ENCODE peak calls at places on chromosomes 5 and 9, in eight cellular contexts. One of them, this sample, is unnamed.

GRCh38 chr9:68540712-68541535 is at the start of gene TMEM252:
- DNase-seq in activated CD4-positive, alpha-beta T cell treated with anti-CD3 and anti-CD28 coated beads, Interleukin-2, amount 10 ng/mL, durations not matched to agents 7 days and 5 days: no peak
- DNase-seq in iPS-NIHi11: no peak
- DNase-seq in NCI-H187: no peak
- DNase-seq in H9: no peak
- DNase-seq in foreskin keratinocyte: no peak
- DNase-seq in HFFc6: no peak
- DNase-seq in activated T-helper 1 cell treated with anti-CD3 and anti-CD28 coated beads, Interleukin-12 subunit alpha, Interleukin-12 subunit beta, Interleukin-2, Interleukin-4 antibody, amounts not matched to agents 30 ng/mL and 10 ng/mL and 1 ng/mL, durations not matched to agents 14 hours and 24 hours and 36 hours: no peak
- DNase-seq in this sample: no peak

GRCh38 chr5:95904827-95905226 is 56.8 kb downstream of the ELL2 start:
- DNase-seq in activated CD4-positive, alpha-beta T cell treated with anti-CD3 and anti-CD28 coated beads, Interleukin-2, amount 10 ng/mL, durations not matched to agents 7 days and 5 days: no peak
- DNase-seq in iPS-NIHi11: no peak
- DNase-seq in NCI-H187: no peak
- DNase-seq in H9: no peak
- DNase-seq in foreskin keratinocyte: no peak
- DNase-seq in HFFc6: no peak
- DNase-seq in activated T-helper 1 cell treated with anti-CD3 and anti-CD28 coated beads, Interleukin-12 subunit alpha, Interleukin-12 subunit beta, Interleukin-2, Interleukin-4 antibody, amounts not matched to agents 30 ng/mL and 10 ng/mL and 1 ng/mL, durations not matched to agents 14 hours and 24 hours and 36 hours: no peak
- DNase-seq in this sample: no peak

GRCh38 chr5:176875783-176876505 is 23.2 kb downstream of the HK3 start:
- DNase-seq in activated CD4-positive, alpha-beta T cell treated with anti-CD3 and anti-CD28 coated beads, Interleukin-2, amount 10 ng/mL, durations not matched to agents 7 days and 5 days: no peak
- DNase-seq in iPS-NIHi11: no peak
- DNase-seq in NCI-H187: no peak
- DNase-seq in H9: no peak
- DNase-seq in foreskin keratinocyte: no peak
- DNase-seq in HFFc6: no peak
- DNase-seq in activated T-helper 1 cell treated with anti-CD3 and anti-CD28 coated beads, Interleukin-12 subunit alpha, Interleukin-12 subunit beta, Interleukin-2, Interleukin-4 antibody, amounts not matched to agents 30 ng/mL and 10 ng/mL and 1 ng/mL, durations not matched to agents 14 hours and 24 hours and 36 hours: no peak
- DNase-seq in this sample: no peak

GRCh38 chr5:32501623-32502022 is 57.1 kb upstream of the ZFR start:
- DNase-seq in activated CD4-positive, alpha-beta T cell treated with anti-CD3 and anti-CD28 coated beads, Interleukin-2, amount 10 ng/mL, durations not matched to agents 7 days and 5 days: no peak
- DNase-seq in iPS-NIHi11: no peak
- DNase-seq in NCI-H187: no peak
- DNase-seq in H9: no peak
- DNase-seq in foreskin keratinocyte: no peak
- DNase-seq in HFFc6: no peak
- DNase-seq in activated T-helper 1 cell treated with anti-CD3 and anti-CD28 coated beads, Interleukin-12 subunit alpha, Interleukin-12 subunit beta, Interleukin-2, Interleukin-4 antibody, amounts not matched to agents 30 ng/mL and 10 ng/mL and 1 ng/mL, durations not matched to agents 14 hours and 24 hours and 36 hours: no peak
- DNase-seq in this sample: no peak

GRCh38 chr9:6739218-6739617 is 18.6 kb upstream of the KDM4C start:
- DNase-seq in activated CD4-positive, alpha-beta T cell treated with anti-CD3 and anti-CD28 coated beads, Interleukin-2, amount 10 ng/mL, durations not matched to agents 7 days and 5 days: no peak
- DNase-seq in iPS-NIHi11: peak
- DNase-seq in NCI-H187: no peak
- DNase-seq in H9: no peak
- DNase-seq in foreskin keratinocyte: peak
- DNase-seq in HFFc6: peak
- DNase-seq in activated T-helper 1 cell treated with anti-CD3 and anti-CD28 coated beads, Interleukin-12 subunit alpha, Interleukin-12 subunit beta, Interleukin-2, Interleukin-4 antibody, amounts not matched to agents 30 ng/mL and 10 ng/mL and 1 ng/mL, durations not matched to agents 14 hours and 24 hours and 36 hours: no peak
- DNase-seq in this sample: no peak

GRCh38 chr5:132629230-132629944 is 28.6 kb upstream of the IL13 start:
- DNase-seq in activated CD4-positive, alpha-beta T cell treated with anti-CD3 and anti-CD28 coated beads, Interleukin-2, amount 10 ng/mL, durations not matched to agents 7 days and 5 days: no peak
- DNase-seq in iPS-NIHi11: no peak
- DNase-seq in NCI-H187: no peak
- DNase-seq in H9: no peak
- DNase-seq in foreskin keratinocyte: no peak
- DNase-seq in HFFc6: no peak
- DNase-seq in activated T-helper 1 cell treated with anti-CD3 and anti-CD28 coated beads, Interleukin-12 subunit alpha, Interleukin-12 subunit beta, Interleukin-2, Interleukin-4 antibody, amounts not matched to agents 30 ng/mL and 10 ng/mL and 1 ng/mL, durations not matched to agents 14 hours and 24 hours and 36 hours: no peak
- DNase-seq in this sample: no peak

GRCh38 chr5:94517490-94518108 is 100.8 kb downstream of the KIAA0825 start:
- DNase-seq in activated CD4-positive, alpha-beta T cell treated with anti-CD3 and anti-CD28 coated beads, Interleukin-2, amount 10 ng/mL, durations not matched to agents 7 days and 5 days: no peak
- DNase-seq in iPS-NIHi11: no peak
- DNase-seq in NCI-H187: no peak
- DNase-seq in H9: no peak
- DNase-seq in foreskin keratinocyte: no peak
- DNase-seq in HFFc6: no peak
- DNase-seq in activated T-helper 1 cell treated with anti-CD3 and anti-CD28 coated beads, Interleukin-12 subunit alpha, Interleukin-12 subunit beta, Interleukin-2, Interleukin-4 antibody, amounts not matched to agents 30 ng/mL and 10 ng/mL and 1 ng/mL, durations not matched to agents 14 hours and 24 hours and 36 hours: no peak
- DNase-seq in this sample: no peak

GRCh38 chr5:137629646-137630045 is 106.2 kb downstream of the KLHL3 start:
- DNase-seq in activated CD4-positive, alpha-beta T cell treated with anti-CD3 and anti-CD28 coated beads, Interleukin-2, amount 10 ng/mL, durations not matched to agents 7 days and 5 days: peak
- DNase-seq in iPS-NIHi11: peak
- DNase-seq in NCI-H187: peak
- DNase-seq in H9: peak
- DNase-seq in foreskin keratinocyte: peak
- DNase-seq in HFFc6: peak
- DNase-seq in activated T-helper 1 cell treated with anti-CD3 and anti-CD28 coated beads, Interleukin-12 subunit alpha, Interleukin-12 subunit beta, Interleukin-2, Interleukin-4 antibody, amounts not matched to agents 30 ng/mL and 10 ng/mL and 1 ng/mL, durations not matched to agents 14 hours and 24 hours and 36 hours: no peak
- DNase-seq in this sample: no peak

GRCh38 chr5:177040814-177041410 is 18.4 kb downstream of the ZNF346 start:
- DNase-seq in activated CD4-positive, alpha-beta T cell treated with anti-CD3 and anti-CD28 coated beads, Interleukin-2, amount 10 ng/mL, durations not matched to agents 7 days and 5 days: no peak
- DNase-seq in iPS-NIHi11: no peak
- DNase-seq in NCI-H187: no peak
- DNase-seq in H9: no peak
- DNase-seq in foreskin keratinocyte: peak
- DNase-seq in HFFc6: peak
- DNase-seq in activated T-helper 1 cell treated with anti-CD3 and anti-CD28 coated beads, Interleukin-12 subunit alpha, Interleukin-12 subunit beta, Interleukin-2, Interleukin-4 antibody, amounts not matched to agents 30 ng/mL and 10 ng/mL and 1 ng/mL, durations not matched to agents 14 hours and 24 hours and 36 hours: no peak
- DNase-seq in this sample: no peak

GRCh38 chr9:126499005-126499910 is 114.5 kb upstream of the LMX1B start:
- DNase-seq in activated CD4-positive, alpha-beta T cell treated with anti-CD3 and anti-CD28 coated beads, Interleukin-2, amount 10 ng/mL, durations not matched to agents 7 days and 5 days: peak
- DNase-seq in iPS-NIHi11: peak
- DNase-seq in NCI-H187: no peak
- DNase-seq in H9: peak
- DNase-seq in foreskin keratinocyte: peak
- DNase-seq in HFFc6: no peak
- DNase-seq in activated T-helper 1 cell treated with anti-CD3 and anti-CD28 coated beads, Interleukin-12 subunit alpha, Interleukin-12 subunit beta, Interleukin-2, Interleukin-4 antibody, amounts not matched to agents 30 ng/mL and 10 ng/mL and 1 ng/mL, durations not matched to agents 14 hours and 24 hours and 36 hours: peak
- DNase-seq in this sample: no peak

GRCh38 chr9:80556631-80557030 is 984.9 kb downstream of the TLE4 start:
- DNase-seq in activated CD4-positive, alpha-beta T cell treated with anti-CD3 and anti-CD28 coated beads, Interleukin-2, amount 10 ng/mL, durations not matched to agents 7 days and 5 days: no peak
- DNase-seq in iPS-NIHi11: no peak
- DNase-seq in NCI-H187: no peak
- DNase-seq in H9: no peak
- DNase-seq in foreskin keratinocyte: peak
- DNase-seq in HFFc6: no peak
- DNase-seq in activated T-helper 1 cell treated with anti-CD3 and anti-CD28 coated beads, Interleukin-12 subunit alpha, Interleukin-12 subunit beta, Interleukin-2, Interleukin-4 antibody, amounts not matched to agents 30 ng/mL and 10 ng/mL and 1 ng/mL, durations not matched to agents 14 hours and 24 hours and 36 hours: no peak
- DNase-seq in this sample: no peak

GRCh38 chr9:120997502-120997901 is 52.6 kb downstream of the C5 start:
- DNase-seq in activated CD4-positive, alpha-beta T cell treated with anti-CD3 and anti-CD28 coated beads, Interleukin-2, amount 10 ng/mL, durations not matched to agents 7 days and 5 days: no peak
- DNase-seq in iPS-NIHi11: no peak
- DNase-seq in NCI-H187: no peak
- DNase-seq in H9: no peak
- DNase-seq in foreskin keratinocyte: no peak
- DNase-seq in HFFc6: no peak
- DNase-seq in activated T-helper 1 cell treated with anti-CD3 and anti-CD28 coated beads, Interleukin-12 subunit alpha, Interleukin-12 subunit beta, Interleukin-2, Interleukin-4 antibody, amounts not matched to agents 30 ng/mL and 10 ng/mL and 1 ng/mL, durations not matched to agents 14 hours and 24 hours and 36 hours: no peak
- DNase-seq in this sample: no peak

GRCh38 chr5:95873351-95873750 is 50.8 kb upstream of the GLRX start:
- DNase-seq in activated CD4-positive, alpha-beta T cell treated with anti-CD3 and anti-CD28 coated beads, Interleukin-2, amount 10 ng/mL, durations not matched to agents 7 days and 5 days: no peak
- DNase-seq in iPS-NIHi11: no peak
- DNase-seq in NCI-H187: no peak
- DNase-seq in H9: no peak
- DNase-seq in foreskin keratinocyte: no peak
- DNase-seq in HFFc6: no peak
- DNase-seq in activated T-helper 1 cell treated with anti-CD3 and anti-CD28 coated beads, Interleukin-12 subunit alpha, Interleukin-12 subunit beta, Interleukin-2, Interleukin-4 antibody, amounts not matched to agents 30 ng/mL and 10 ng/mL and 1 ng/mL, durations not matched to agents 14 hours and 24 hours and 36 hours: no peak
- DNase-seq in this sample: no peak

GRCh38 chr9:10876333-10876732 is 263.5 kb upstream of the PTPRD start:
- DNase-seq in activated CD4-positive, alpha-beta T cell treated with anti-CD3 and anti-CD28 coated beads, Interleukin-2, amount 10 ng/mL, durations not matched to agents 7 days and 5 days: no peak
- DNase-seq in iPS-NIHi11: no peak
- DNase-seq in NCI-H187: no peak
- DNase-seq in H9: no peak
- DNase-seq in foreskin keratinocyte: peak
- DNase-seq in HFFc6: no peak
- DNase-seq in activated T-helper 1 cell treated with anti-CD3 and anti-CD28 coated beads, Interleukin-12 subunit alpha, Interleukin-12 subunit beta, Interleukin-2, Interleukin-4 antibody, amounts not matched to agents 30 ng/mL and 10 ng/mL and 1 ng/mL, durations not matched to agents 14 hours and 24 hours and 36 hours: no peak
- DNase-seq in this sample: no peak

GRCh38 chr5:72956324-72957140 is 691 bp downstream of the FCHO2 start:
- DNase-seq in activated CD4-positive, alpha-beta T cell treated with anti-CD3 and anti-CD28 coated beads, Interleukin-2, amount 10 ng/mL, durations not matched to agents 7 days and 5 days: peak
- DNase-seq in iPS-NIHi11: peak
- DNase-seq in NCI-H187: no peak
- DNase-seq in H9: peak
- DNase-seq in foreskin keratinocyte: peak
- DNase-seq in HFFc6: peak
- DNase-seq in activated T-helper 1 cell treated with anti-CD3 and anti-CD28 coated beads, Interleukin-12 subunit alpha, Interleukin-12 subunit beta, Interleukin-2, Interleukin-4 antibody, amounts not matched to agents 30 ng/mL and 10 ng/mL and 1 ng/mL, durations not matched to agents 14 hours and 24 hours and 36 hours: peak
- DNase-seq in this sample: no peak

GRCh38 chr5:165258188-165258855 is 1752.9 kb downstream of the MAT2B start:
- DNase-seq in activated CD4-positive, alpha-beta T cell treated with anti-CD3 and anti-CD28 coated beads, Interleukin-2, amount 10 ng/mL, durations not matched to agents 7 days and 5 days: no peak
- DNase-seq in iPS-NIHi11: no peak
- DNase-seq in NCI-H187: no peak
- DNase-seq in H9: no peak
- DNase-seq in foreskin keratinocyte: no peak
- DNase-seq in HFFc6: no peak
- DNase-seq in activated T-helper 1 cell treated with anti-CD3 and anti-CD28 coated beads, Interleukin-12 subunit alpha, Interleukin-12 subunit beta, Interleukin-2, Interleukin-4 antibody, amounts not matched to agents 30 ng/mL and 10 ng/mL and 1 ng/mL, durations not matched to agents 14 hours and 24 hours and 36 hours: no peak
- DNase-seq in this sample: no peak

GRCh38 chr9:25716220-25716872 is 38.1 kb upstream of the TUSC1 start:
- DNase-seq in activated CD4-positive, alpha-beta T cell treated with anti-CD3 and anti-CD28 coated beads, Interleukin-2, amount 10 ng/mL, durations not matched to agents 7 days and 5 days: no peak
- DNase-seq in iPS-NIHi11: peak
- DNase-seq in NCI-H187: no peak
- DNase-seq in H9: peak
- DNase-seq in foreskin keratinocyte: peak
- DNase-seq in HFFc6: peak
- DNase-seq in activated T-helper 1 cell treated with anti-CD3 and anti-CD28 coated beads, Interleukin-12 subunit alpha, Interleukin-12 subunit beta, Interleukin-2, Interleukin-4 antibody, amounts not matched to agents 30 ng/mL and 10 ng/mL and 1 ng/mL, durations not matched to agents 14 hours and 24 hours and 36 hours: no peak
- DNase-seq in this sample: no peak

GRCh38 chr9:4548796-4549725 is 58.8 kb downstream of the SLC1A1 start:
- DNase-seq in activated CD4-positive, alpha-beta T cell treated with anti-CD3 and anti-CD28 coated beads, Interleukin-2, amount 10 ng/mL, durations not matched to agents 7 days and 5 days: no peak
- DNase-seq in iPS-NIHi11: peak
- DNase-seq in NCI-H187: no peak
- DNase-seq in H9: peak
- DNase-seq in foreskin keratinocyte: no peak
- DNase-seq in HFFc6: peak
- DNase-seq in activated T-helper 1 cell treated with anti-CD3 and anti-CD28 coated beads, Interleukin-12 subunit alpha, Interleukin-12 subunit beta, Interleukin-2, Interleukin-4 antibody, amounts not matched to agents 30 ng/mL and 10 ng/mL and 1 ng/mL, durations not matched to agents 14 hours and 24 hours and 36 hours: no peak
- DNase-seq in this sample: no peak

GRCh38 chr5:141039061-141039460 is 12.1 kb upstream of the PCDHB1 start:
- DNase-seq in activated CD4-positive, alpha-beta T cell treated with anti-CD3 and anti-CD28 coated beads, Interleukin-2, amount 10 ng/mL, durations not matched to agents 7 days and 5 days: no peak
- DNase-seq in iPS-NIHi11: no peak
- DNase-seq in NCI-H187: no peak
- DNase-seq in H9: no peak
- DNase-seq in foreskin keratinocyte: no peak
- DNase-seq in HFFc6: no peak
- DNase-seq in activated T-helper 1 cell treated with anti-CD3 and anti-CD28 coated beads, Interleukin-12 subunit alpha, Interleukin-12 subunit beta, Interleukin-2, Interleukin-4 antibody, amounts not matched to agents 30 ng/mL and 10 ng/mL and 1 ng/mL, durations not matched to agents 14 hours and 24 hours and 36 hours: no peak
- DNase-seq in this sample: no peak

GRCh38 chr5:72510610-72511121 is 3.5 kb upstream of the ZNF366 start:
- DNase-seq in activated CD4-positive, alpha-beta T cell treated with anti-CD3 and anti-CD28 coated beads, Interleukin-2, amount 10 ng/mL, durations not matched to agents 7 days and 5 days: no peak
- DNase-seq in iPS-NIHi11: no peak
- DNase-seq in NCI-H187: no peak
- DNase-seq in H9: no peak
- DNase-seq in foreskin keratinocyte: peak
- DNase-seq in HFFc6: peak
- DNase-seq in activated T-helper 1 cell treated with anti-CD3 and anti-CD28 coated beads, Interleukin-12 subunit alpha, Interleukin-12 subunit beta, Interleukin-2, Interleukin-4 antibody, amounts not matched to agents 30 ng/mL and 10 ng/mL and 1 ng/mL, durations not matched to agents 14 hours and 24 hours and 36 hours: no peak
- DNase-seq in this sample: no peak

GRCh38 chr5:143761663-143762062 is 50.3 kb upstream of the HMHB1 start:
- DNase-seq in activated CD4-positive, alpha-beta T cell treated with anti-CD3 and anti-CD28 coated beads, Interleukin-2, amount 10 ng/mL, durations not matched to agents 7 days and 5 days: no peak
- DNase-seq in iPS-NIHi11: no peak
- DNase-seq in NCI-H187: no peak
- DNase-seq in H9: no peak
- DNase-seq in foreskin keratinocyte: no peak
- DNase-seq in HFFc6: no peak
- DNase-seq in activated T-helper 1 cell treated with anti-CD3 and anti-CD28 coated beads, Interleukin-12 subunit alpha, Interleukin-12 subunit beta, Interleukin-2, Interleukin-4 antibody, amounts not matched to agents 30 ng/mL and 10 ng/mL and 1 ng/mL, durations not matched to agents 14 hours and 24 hours and 36 hours: no peak
- DNase-seq in this sample: no peak

GRCh38 chr9:119675951-119676350 is 306.7 kb upstream of the BRINP1 start:
- DNase-seq in activated CD4-positive, alpha-beta T cell treated with anti-CD3 and anti-CD28 coated beads, Interleukin-2, amount 10 ng/mL, durations not matched to agents 7 days and 5 days: no peak
- DNase-seq in iPS-NIHi11: peak
- DNase-seq in NCI-H187: no peak
- DNase-seq in H9: no peak
- DNase-seq in foreskin keratinocyte: no peak
- DNase-seq in HFFc6: no peak
- DNase-seq in activated T-helper 1 cell treated with anti-CD3 and anti-CD28 coated beads, Interleukin-12 subunit alpha, Interleukin-12 subunit beta, Interleukin-2, Interleukin-4 antibody, amounts not matched to agents 30 ng/mL and 10 ng/mL and 1 ng/mL, durations not matched to agents 14 hours and 24 hours and 36 hours: no peak
- DNase-seq in this sample: no peak

GRCh38 chr9:89470239-89470638 is 27.7 kb downstream of the SEMA4D start:
- DNase-seq in activated CD4-positive, alpha-beta T cell treated with anti-CD3 and anti-CD28 coated beads, Interleukin-2, amount 10 ng/mL, durations not matched to agents 7 days and 5 days: no peak
- DNase-seq in iPS-NIHi11: no peak
- DNase-seq in NCI-H187: no peak
- DNase-seq in H9: no peak
- DNase-seq in foreskin keratinocyte: no peak
- DNase-seq in HFFc6: no peak
- DNase-seq in activated T-helper 1 cell treated with anti-CD3 and anti-CD28 coated beads, Interleukin-12 subunit alpha, Interleukin-12 subunit beta, Interleukin-2, Interleukin-4 antibody, amounts not matched to agents 30 ng/mL and 10 ng/mL and 1 ng/mL, durations not matched to agents 14 hours and 24 hours and 36 hours: no peak
- DNase-seq in this sample: no peak

GRCh38 chr5:141412853-141413539 is at the start of gene PCDHGA10:
- DNase-seq in activated CD4-positive, alpha-beta T cell treated with anti-CD3 and anti-CD28 coated beads, Interleukin-2, amount 10 ng/mL, durations not matched to agents 7 days and 5 days: peak
- DNase-seq in iPS-NIHi11: peak
- DNase-seq in NCI-H187: no peak
- DNase-seq in H9: peak
- DNase-seq in foreskin keratinocyte: peak
- DNase-seq in HFFc6: peak
- DNase-seq in activated T-helper 1 cell treated with anti-CD3 and anti-CD28 coated beads, Interleukin-12 subunit alpha, Interleukin-12 subunit beta, Interleukin-2, Interleukin-4 antibody, amounts not matched to agents 30 ng/mL and 10 ng/mL and 1 ng/mL, durations not matched to agents 14 hours and 24 hours and 36 hours: peak
- DNase-seq in this sample: no peak

GRCh38 chr9:110919609-110920008 is 118.7 kb downstream of the LPAR1 start:
- DNase-seq in activated CD4-positive, alpha-beta T cell treated with anti-CD3 and anti-CD28 coated beads, Interleukin-2, amount 10 ng/mL, durations not matched to agents 7 days and 5 days: no peak
- DNase-seq in iPS-NIHi11: no peak
- DNase-seq in NCI-H187: no peak
- DNase-seq in H9: no peak
- DNase-seq in foreskin keratinocyte: peak
- DNase-seq in HFFc6: peak
- DNase-seq in activated T-helper 1 cell treated with anti-CD3 and anti-CD28 coated beads, Interleukin-12 subunit alpha, Interleukin-12 subunit beta, Interleukin-2, Interleukin-4 antibody, amounts not matched to agents 30 ng/mL and 10 ng/mL and 1 ng/mL, durations not matched to agents 14 hours and 24 hours and 36 hours: no peak
- DNase-seq in this sample: no peak

GRCh38 chr9:112535364-112535763 is 48.7 kb downstream of the KIAA1958 start:
- DNase-seq in activated CD4-positive, alpha-beta T cell treated with anti-CD3 and anti-CD28 coated beads, Interleukin-2, amount 10 ng/mL, durations not matched to agents 7 days and 5 days: no peak
- DNase-seq in iPS-NIHi11: no peak
- DNase-seq in NCI-H187: no peak
- DNase-seq in H9: no peak
- DNase-seq in foreskin keratinocyte: no peak
- DNase-seq in HFFc6: no peak
- DNase-seq in activated T-helper 1 cell treated with anti-CD3 and anti-CD28 coated beads, Interleukin-12 subunit alpha, Interleukin-12 subunit beta, Interleukin-2, Interleukin-4 antibody, amounts not matched to agents 30 ng/mL and 10 ng/mL and 1 ng/mL, durations not matched to agents 14 hours and 24 hours and 36 hours: no peak
- DNase-seq in this sample: no peak

GRCh38 chr9:94135222-94135621 is 51.0 kb downstream of the PTPDC1 start:
- DNase-seq in activated CD4-positive, alpha-beta T cell treated with anti-CD3 and anti-CD28 coated beads, Interleukin-2, amount 10 ng/mL, durations not matched to agents 7 days and 5 days: no peak
- DNase-seq in iPS-NIHi11: no peak
- DNase-seq in NCI-H187: no peak
- DNase-seq in H9: no peak
- DNase-seq in foreskin keratinocyte: peak
- DNase-seq in HFFc6: peak
- DNase-seq in activated T-helper 1 cell treated with anti-CD3 and anti-CD28 coated beads, Interleukin-12 subunit alpha, Interleukin-12 subunit beta, Interleukin-2, Interleukin-4 antibody, amounts not matched to agents 30 ng/mL and 10 ng/mL and 1 ng/mL, durations not matched to agents 14 hours and 24 hours and 36 hours: no peak
- DNase-seq in this sample: no peak